ENCODE peak calls at places on chromosomes 6 and 20, in five cellular contexts. V is HCT116, N is hepatocyte, I is GM23248, K is GM23338. J is an unnamed sample.

GRCh38 chr6:40640591-40641293 is 53.6 kb upstream of the LRFN2 start:
- DNase-seq in N (no peak), V (no peak), I (no peak), K (no peak), J (no peak)

GRCh38 chr6:31952140-31952805 is 6.4 kb downstream of the CFB start:
- DNase-seq in N (peak; percentile 82), I (peak; percentile 81), V (no peak), K (peak; percentile 73), J (peak; percentile 22)

GRCh38 chr20:58466309-58466708 is 48.9 kb downstream of the APCDD1L start:
- DNase-seq in N (no peak), I (no peak), K (no peak), V (no peak), J (no peak)

GRCh38 chr20:1816384-1817381 is 78.5 kb upstream of the SIRPA start:
- DNase-seq in N (no peak), V (no peak), I (peak; percentile 94), K (no peak), J (peak; percentile 71)

GRCh38 chr20:18588554-18589043 is 745 bp downstream of the DTD1 start:
- DNase-seq in K (peak; percentile 50), V (no peak), N (no peak), I (no peak), J (no peak)

GRCh38 chr6:42512498-42513042 is 51.3 kb upstream of the UBR2 start:
- DNase-seq in K (peak; percentile 52), V (no peak), I (no peak), N (no peak), J (no peak)

GRCh38 chr6:7922596-7922995 is 12.0 kb upstream of the TXNDC5 start:
- DNase-seq in N (no peak), V (no peak), K (no peak), I (peak; percentile 40), J (no peak)

GRCh38 chr20:49515588-49515987 is 33.1 kb upstream of the KCNB1 start:
- DNase-seq in I (no peak), V (no peak), K (no peak), N (no peak), J (no peak)

GRCh38 chr6:89353702-89354392 is 1.3 kb upstream of the UBE2J1 start:
- DNase-seq in K (no peak), V (no peak), N (no peak), I (no peak), J (no peak)

GRCh38 chr6:14861491-14861943 is 384.4 kb upstream of the JARID2 start:
- DNase-seq in K (peak; percentile 64), I (no peak), V (no peak), N (no peak), J (no peak)

GRCh38 chr6:149648148-149649145 is at the start of gene KATNA1:
- DNase-seq in V (peak; percentile 83), I (peak; percentile 87), K (peak; percentile 95), N (peak; percentile 93), J (peak; percentile 38)

GRCh38 chr20:54227751-54228150 is 19.9 kb downstream of the PFDN4 start:
- DNase-seq in K (no peak), V (no peak), I (no peak), N (no peak), J (no peak)

GRCh38 chr6:3308106-3308505 is 49.4 kb downstream of the PSMG4 start:
- DNase-seq in N (no peak), K (no peak), I (no peak), V (no peak), J (no peak)

GRCh38 chr6:117676577-117677218 is 1.4 kb downstream of the NUS1 start:
- DNase-seq in K (peak; percentile 11), I (peak; percentile 11), V (no peak), N (no peak), J (no peak)

GRCh38 chr6:28709478-28710349 is 184.0 kb downstream of the GPX5 start:
- DNase-seq in V (no peak), I (no peak), K (peak; percentile 68), N (no peak), J (no peak)

GRCh38 chr6:18503588-18504231 is 116.6 kb downstream of the RNF144B start:
- DNase-seq in V (peak; percentile 61), I (peak; percentile 90), K (peak; percentile 88), N (peak; percentile 84), J (peak; percentile 59)

GRCh38 chr6:42333622-42334021 is 116.0 kb upstream of the MRPS10 start:
- DNase-seq in K (no peak), V (no peak), N (no peak), I (no peak), J (no peak)

GRCh38 chr20:62623488-62624324 is 18.6 kb upstream of the SLCO4A1 start:
- DNase-seq in N (peak; percentile 97), V (peak; percentile 73), K (peak; percentile 91), I (peak; percentile 89), J (peak; percentile 65)

GRCh38 chr6:169862464-169863148 is 111.2 kb downstream of the ERMARD start:
- DNase-seq in V (no peak), N (no peak), K (no peak), I (no peak), J (no peak)

GRCh38 chr6:38603966-38604365 is 35.8 kb downstream of the BTBD9 start:
- DNase-seq in V (no peak), I (no peak), N (peak; percentile 18), K (no peak), J (peak; percentile 53)

GRCh38 chr20:8756410-8756809 is 312.5 kb upstream of the PLCB4 start:
- DNase-seq in K (no peak), V (peak; percentile 18), N (peak; percentile 41), I (peak; percentile 98), J (peak; percentile 92)

GRCh38 chr20:11522359-11522758 is 395.3 kb upstream of the BTBD3 start:
- DNase-seq in I (peak; percentile 16), K (no peak), N (no peak), V (no peak), J (peak; percentile 58)

GRCh38 chr6:158039571-158040050 is 57.9 kb downstream of the SYNJ2 start:
- DNase-seq in N (no peak), I (no peak), V (no peak), K (no peak), J (peak; percentile 87)

GRCh38 chr6:24910850-24911712 is 24.7 kb downstream of the RIPOR2 start:
- DNase-seq in N (peak; percentile 70), V (no peak), K (peak; percentile 83), I (peak; percentile 77), J (peak; percentile 47)

GRCh38 chr20:40866056-40866455 is 162.6 kb upstream of the TOP1 start:
- DNase-seq in I (no peak), V (no peak), K (no peak), N (no peak), J (no peak)

GRCh38 chr20:63628246-63628975 is 1.5 kb upstream of the GMEB2 start:
- DNase-seq in N (no peak), K (peak; percentile 31), I (peak; percentile 80), V (peak; percentile 75), J (peak; percentile 38)

GRCh38 chr6:158047120-158047518 is 65.5 kb downstream of the SYNJ2 start:
- DNase-seq in I (peak; percentile 84), K (no peak), N (peak; percentile 56), V (no peak), J (peak; percentile 86)

GRCh38 chr6:131250121-131250520 is 114.9 kb downstream of the AKAP7 start:
- DNase-seq in N (peak; percentile 75), K (peak; percentile 77), I (peak; percentile 62), V (no peak), J (peak; percentile 62)

GRCh38 chr20:48841861-48842529 is 14.2 kb upstream of the PREX1 start:
- DNase-seq in I (peak; percentile 88), K (no peak), V (no peak), N (no peak), J (peak; percentile 84)

GRCh38 chr6:44297063-44298038 is 15.8 kb downstream of the AARS2 start:
- DNase-seq in I (peak; percentile 65), K (peak; percentile 82), V (no peak), N (peak; percentile 70), J (no peak)
- H2AFZ ChIP-seq in I (no peak overlapping the region), K (peak overlapping the region; percentile 66), V (no peak overlapping the region), N (no peak overlapping the region), J (no peak overlapping the region)

GRCh38 chr6:108242259-108242658 is 18.6 kb downstream of the SNX3 start:
- DNase-seq in I (no peak), K (no peak), N (no peak), V (no peak), J (no peak)
- H4K20me1 ChIP-seq in I (peaks cover 15% of the 10 kb centered on the region), K (no peaks in the 10 kb centered on the region), N (peaks cover 19% of the 10 kb centered on the region), V (peaks cover 7% of the 10 kb centered on the region), J (peaks cover 84% of the 10 kb centered on the region)

DNA sequence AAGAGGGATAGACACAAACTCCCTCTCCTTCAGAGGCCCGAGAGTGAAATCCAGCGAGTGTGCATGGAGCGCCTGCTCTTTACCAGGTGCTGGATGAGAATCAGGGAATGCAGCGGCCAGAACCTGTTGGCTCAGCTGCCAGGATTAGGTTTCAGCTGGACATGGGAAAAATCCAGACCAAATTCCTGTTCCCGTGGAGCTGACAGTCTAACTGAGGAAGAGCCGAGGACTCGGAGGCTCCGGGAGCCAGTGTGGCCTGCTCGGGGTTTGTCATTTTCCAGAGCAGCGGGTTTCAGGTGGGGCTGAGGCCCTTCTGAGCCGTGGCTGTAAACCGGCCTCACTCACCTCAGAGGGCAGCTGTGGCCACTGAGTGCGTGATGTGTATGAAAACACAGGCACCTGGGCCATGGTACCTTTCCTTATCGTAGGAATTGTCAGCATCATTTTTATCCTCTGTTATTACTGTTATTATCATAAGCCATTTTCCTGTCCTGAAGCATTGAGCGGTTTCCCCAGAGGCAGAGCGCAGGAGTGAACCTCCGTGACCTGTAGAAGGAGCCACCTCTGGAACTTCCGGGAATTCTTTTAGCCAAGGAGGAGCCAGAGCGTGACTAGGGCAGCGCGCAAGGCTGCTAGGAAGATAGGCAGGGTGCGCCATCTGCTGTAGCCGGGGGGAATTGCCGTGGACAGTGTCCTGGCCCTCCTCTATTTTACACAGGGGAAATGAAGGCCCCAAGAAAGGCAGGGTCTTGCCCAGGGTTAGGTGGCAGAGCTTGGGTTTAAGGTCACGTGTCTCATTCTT is 27.3 kb downstream of the PKIG start:
- DNase-seq in K (peak; percentile 97), V (peak; percentile 76), I (peak; percentile 94), N (peak; percentile 95), J (peak; percentile 65)
- H2AFZ ChIP-seq in K (peak overlapping the region; percentile 29), V (no peak overlapping the region), I (peak overlapping the region; percentile 67), N (peak overlapping the region; percentile 47), J (peak overlapping the region; percentile 55)

DNA sequence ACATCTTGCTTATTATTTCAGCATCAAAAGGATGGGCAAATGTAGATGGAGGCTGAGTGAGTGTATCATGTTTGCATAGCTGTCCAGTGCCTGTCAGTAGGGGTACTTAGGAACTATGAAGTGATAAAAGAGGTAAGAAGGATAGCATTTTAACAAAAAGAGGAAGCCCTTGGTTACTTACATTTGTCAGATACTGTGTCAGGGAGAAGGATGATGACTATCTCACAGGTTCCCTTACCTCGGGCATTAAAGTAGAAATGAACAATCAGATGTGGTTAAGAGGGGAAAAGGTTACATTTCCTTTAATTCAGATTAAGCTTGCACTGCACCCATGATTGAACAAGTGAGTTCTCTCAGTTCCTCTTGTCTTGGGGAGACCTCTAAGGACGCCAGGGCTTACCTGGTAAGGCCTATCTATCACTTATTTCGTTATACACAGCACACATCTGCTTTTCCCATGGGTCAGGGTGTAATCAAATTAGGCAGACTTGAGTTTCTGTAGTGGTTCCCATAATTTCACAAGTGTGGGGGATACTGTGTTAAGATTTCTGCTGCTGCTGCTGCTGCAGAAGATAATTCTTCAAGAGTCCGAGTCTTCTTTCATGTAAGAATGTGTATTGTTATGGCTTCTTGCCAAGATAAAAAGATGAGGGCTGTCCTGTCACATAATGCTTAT is 4.5 kb downstream of the FOXO3 start:
- DNase-seq in I (peak; percentile 24), K (no peak), N (no peak), V (no peak), J (no peak)
- H4K20me1 ChIP-seq in I (peaks cover 14% of the 10 kb centered on the region), K (peaks cover 19% of the 10 kb centered on the region), N (peaks cover 81% of the 10 kb centered on the region), V (peaks cover 4% of the 10 kb centered on the region), J (peaks cover 51% of the 10 kb centered on the region)

GRCh38 chr20:45432294-45432693 is 16.4 kb downstream of the PIGT start:
- DNase-seq in V (no peak), N (no peak), I (no peak), K (no peak), J (no peak)
- H2AFZ ChIP-seq in V (no peak overlapping the region), N (no peak overlapping the region), I (no peak overlapping the region), K (no peak overlapping the region), J (no peak overlapping the region)

GRCh38 chr6:156972145-156972544 is 195.0 kb downstream of the ARID1B start:
- DNase-seq in N (no peak), K (no peak), I (no peak), V (no peak), J (no peak)
- H4K20me1 ChIP-seq in N (peaks cover 58% of the 10 kb centered on the region), K (no peaks in the 10 kb centered on the region), I (peaks cover 3% of the 10 kb centered on the region), V (peaks cover under 1% of the 10 kb centered on the region), J (peaks cover 66% of the 10 kb centered on the region)

J was measured in astrocyte.